ENCODE peak calls at places on chromosomes 11 and 22, in four cellular contexts. L is neuronal stem cell, V is H9, H is IMR-90. K is an unnamed sample.

GRCh38 chr11:62487698-62488551 is 58.7 kb downstream of the AHNAK start:
- DNase-seq in V (no peak), H (no peak), L (no peak), K (no peak)

GRCh38 chr11:121437018-121437685 is 15.0 kb upstream of the SORL1 start:
- DNase-seq in L (no peak), V (no peak), H (peak), K (no peak)

GRCh38 chr22:32531228-32531627 is 56.6 kb downstream of the FBXO7 start:
- DNase-seq in V (no peak), H (no peak), L (no peak), K (no peak)

GRCh38 chr22:22168190-22168940 is 76.2 kb upstream of the VPREB1 start:
- DNase-seq in L (no peak), H (peak), V (peak), K (no peak)

GRCh38 chr11:9516113-9516512 is 55.3 kb downstream of the ZNF143 start:
- DNase-seq in V (peak), L (no peak), H (no peak), K (no peak)

GRCh38 chr22:19943665-19944026 is 2.0 kb upstream of the TXNRD2 start:
- DNase-seq in V (peak), L (no peak), H (peak), K (no peak)

GRCh38 chr11:104094576-104094975 is 58.1 kb downstream of the DDI1 start:
- DNase-seq in V (no peak), L (no peak), H (peak), K (no peak)

GRCh38 chr22:43964314-43964857 is 9.1 kb downstream of the SAMM50 start:
- DNase-seq in H (no peak), V (no peak), L (no peak), K (no peak)

GRCh38 chr22:49356428-49356827 is 471.2 kb downstream of the BRD1 start:
- DNase-seq in H (no peak), V (no peak), L (no peak), K (no peak)

GRCh38 chr11:17148536-17148935 is 59.2 kb downstream of the PIK3C2A start:
- DNase-seq in L (no peak), H (peak), V (no peak), K (no peak)

GRCh38 chr11:84290647-84291046 is 1004.5 kb upstream of the CCDC90B start:
- DNase-seq in L (no peak), V (no peak), H (peak), K (no peak)

GRCh38 chr11:126163074-126163700 is 48.3 kb downstream of the RPUSD4 start:
- DNase-seq in H (peak), V (no peak), L (peak), K (peak)

GRCh38 chr11:17906436-17906835 is 106.4 kb downstream of the SERGEF start:
- DNase-seq in L (no peak), V (peak), H (no peak), K (no peak)

GRCh38 chr11:31500560-31500959 is 8.9 kb downstream of the IMMP1L start:
- DNase-seq in H (peak), L (no peak), V (no peak), K (no peak)

GRCh38 chr22:40326905-40327735 is 19.2 kb upstream of the ADSL start:
- DNase-seq in V (peak), H (peak), L (peak), K (no peak)

GRCh38 chr11:27203077-27203476 is 159.9 kb downstream of the CCDC34 start:
- DNase-seq in H (no peak), V (no peak), L (no peak), K (peak)

GRCh38 chr11:23859087-23859486 is 637.8 kb upstream of the LUZP2 start:
- DNase-seq in H (no peak), L (no peak), V (no peak), K (no peak)

GRCh38 chr11:61961570-61962212 is 5.7 kb downstream of the FTH1 start:
- DNase-seq in H (no peak), V (no peak), L (no peak), K (peak)

GRCh38 chr11:123251656-123252344 is 56.8 kb upstream of the CLMP start:
- DNase-seq in H (peak), V (no peak), L (no peak), K (peak)

GRCh38 chr22:34045311-34045710 is 125.0 kb upstream of the LARGE1 start:
- DNase-seq in V (no peak), H (no peak), L (no peak), K (no peak)

GRCh38 chr22:45444168-45444567 is 30.7 kb downstream of the RIBC2 start:
- DNase-seq in V (no peak), H (peak), L (no peak), K (peak)

GRCh38 chr11:120858740-120859139 is 165.2 kb upstream of the TBCEL start:
- DNase-seq in V (no peak), H (peak), L (no peak), K (peak)

GRCh38 chr11:76700177-76701100 is 29.9 kb upstream of the LRRC32 start:
- DNase-seq in H (peak), V (no peak), L (no peak), K (peak)

GRCh38 chr11:86152006-86152862 is 83.3 kb upstream of the PICALM start:
- DNase-seq in V (no peak), L (no peak), H (peak), K (peak)

GRCh38 chr11:34464591-34465036 is 25.9 kb downstream of the CAT start:
- DNase-seq in H (no peak), V (no peak), L (no peak), K (no peak)

GRCh38 chr11:128204898-128205297 is 382.5 kb downstream of the ETS1 start:
- DNase-seq in V (no peak), H (no peak), L (no peak), K (no peak)

GRCh38 chr11:122642971-122643370 is 12.6 kb upstream of the UBASH3B start:
- DNase-seq in V (no peak), H (peak), L (no peak), K (no peak)

GRCh38 chr11:40722179-40722795 is 737.2 kb downstream of the LRRC4C start:
- DNase-seq in H (peak), V (peak), L (peak), K (no peak)

GRCh38 chr11:70730411-70730810 is 332.1 kb downstream of the CTTN start:
- DNase-seq in V (no peak), H (no peak), L (no peak), K (no peak)

GRCh38 chr22:30605449-30606110 is 1.4 kb upstream of the TCN2 start:
- DNase-seq in H (peak), V (peak), L (no peak), K (no peak)

GRCh38 chr11:9927670-9928069 is 263.8 kb downstream of the SWAP70 start:
- DNase-seq in L (no peak), H (no peak), V (no peak), K (no peak)

GRCh38 chr11:64327338-64327737 is 9.4 kb downstream of the PRDX5 start:
- DNase-seq in V (no peak), H (no peak), L (no peak), K (no peak)

GRCh38 chr11:76382209-76382608 is 1.1 kb downstream of the GVQW3 start:
- DNase-seq in V (no peak), H (no peak), L (no peak), K (no peak)

GRCh38 chr11:72680624-72681158 is 6.5 kb upstream of the PDE2A start:
- DNase-seq in H (no peak), V (no peak), L (no peak), K (no peak)
- H2AFZ ChIP-seq in H (no peak), V (no peak), L (no peak), K (no peak)

GRCh38 chr11:93775289-93775688 is 8.8 kb upstream of the MED17 start:
- DNase-seq in V (peak), L (no peak), H (no peak), K (no peak)
- H3K4me2 ChIP-seq in V (no peak), L (no peak), H (no peak), K (no peak)

GRCh38 chr11:130315354-130315970 is 745 bp upstream of the ZBTB44 start:
- DNase-seq in V (peak), H (no peak), L (no peak), K (no peak)

GRCh38 chr11:130312046-130312445 is 2.7 kb downstream of the ZBTB44 start:
- DNase-seq in H (no peak), V (no peak), L (no peak), K (no peak)

GRCh38 chr11:130314749-130315285 is at the start of gene ZBTB44:
- DNase-seq in L (peak), V (peak), H (peak), K (peak)

GRCh38 chr11:130314184-130314748 is 451 bp downstream of the ZBTB44 start:
- DNase-seq in H (peak), L (no peak), V (peak), K (peak)

DNA sequence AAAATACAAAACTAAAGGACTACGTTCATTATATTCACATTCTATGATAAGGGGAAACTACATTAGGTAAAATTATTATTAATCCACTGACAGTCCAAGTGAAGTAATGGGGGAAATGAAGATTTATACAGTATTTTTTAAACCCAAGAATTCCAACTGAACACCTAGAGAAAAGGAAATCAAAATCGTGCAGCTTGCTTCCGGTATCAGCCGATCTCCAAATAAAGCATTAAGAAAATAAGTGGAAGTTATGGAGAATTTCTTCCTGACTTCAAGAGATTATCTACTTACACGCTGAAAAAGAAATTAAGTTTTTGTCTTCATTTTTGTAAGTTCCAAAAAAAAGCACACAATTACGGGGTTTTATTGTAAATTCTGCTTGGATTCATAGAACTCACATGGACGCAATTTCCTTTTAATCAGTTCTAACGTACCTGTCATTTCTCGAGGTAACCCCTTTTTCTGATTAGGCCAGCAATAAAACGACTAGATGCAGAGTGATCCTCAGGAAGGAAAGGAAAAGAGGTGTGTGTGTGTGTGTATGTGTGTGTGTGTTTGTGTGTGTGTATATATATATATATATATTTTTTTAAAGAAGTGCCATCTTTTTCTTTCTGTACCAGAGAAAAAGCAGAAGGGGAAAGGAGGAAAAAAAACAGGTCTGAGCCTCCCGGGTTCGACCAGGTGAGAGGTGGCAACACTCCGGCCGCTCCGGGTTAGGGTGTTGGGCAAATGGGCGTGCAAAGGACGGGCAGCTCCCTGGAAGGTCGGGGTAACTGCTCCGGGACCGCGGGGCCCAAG is 1.1 kb downstream of the ZBTB44 start:
- DNase-seq in L (no peak), V (no peak), H (peak), K (peak)
- H4K8ac ChIP-seq in L (no peak), V (no peak), H (no peak), K (peak)

GRCh38 chr11:28833169-28833568 is 725.0 kb downstream of the METTL15 start:
- DNase-seq in V (no peak), H (no peak), L (no peak), K (no peak)
- H2AFZ ChIP-seq in V (no peak), H (no peak), L (no peak), K (no peak)

DNA sequence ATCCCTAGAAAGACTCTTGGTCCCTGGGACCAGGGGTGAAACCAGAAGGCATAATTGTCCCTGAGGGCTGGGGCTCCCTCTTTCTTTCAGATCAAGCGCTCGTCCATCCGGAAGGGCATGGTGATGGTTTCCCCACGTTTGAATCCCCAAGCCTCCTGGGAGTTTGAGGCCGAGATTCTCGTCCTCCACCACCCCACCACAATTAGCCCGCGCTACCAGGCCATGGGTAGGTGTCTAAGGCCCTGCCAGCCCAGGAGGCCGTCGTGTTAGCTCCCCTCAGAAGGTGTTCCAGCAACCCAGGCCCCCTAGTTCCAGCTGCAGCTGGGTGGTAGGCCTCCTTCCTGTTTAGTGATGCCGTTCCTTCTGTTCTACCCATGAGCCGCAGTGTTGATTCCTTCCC is 21.4 kb downstream of the GTPBP1 start:
- DNase-seq in H (no peak), V (no peak), L (no peak), K (no peak)
- H3K4me2 ChIP-seq in H (no peak), V (no peak), L (no peak), K (no peak)

DNA sequence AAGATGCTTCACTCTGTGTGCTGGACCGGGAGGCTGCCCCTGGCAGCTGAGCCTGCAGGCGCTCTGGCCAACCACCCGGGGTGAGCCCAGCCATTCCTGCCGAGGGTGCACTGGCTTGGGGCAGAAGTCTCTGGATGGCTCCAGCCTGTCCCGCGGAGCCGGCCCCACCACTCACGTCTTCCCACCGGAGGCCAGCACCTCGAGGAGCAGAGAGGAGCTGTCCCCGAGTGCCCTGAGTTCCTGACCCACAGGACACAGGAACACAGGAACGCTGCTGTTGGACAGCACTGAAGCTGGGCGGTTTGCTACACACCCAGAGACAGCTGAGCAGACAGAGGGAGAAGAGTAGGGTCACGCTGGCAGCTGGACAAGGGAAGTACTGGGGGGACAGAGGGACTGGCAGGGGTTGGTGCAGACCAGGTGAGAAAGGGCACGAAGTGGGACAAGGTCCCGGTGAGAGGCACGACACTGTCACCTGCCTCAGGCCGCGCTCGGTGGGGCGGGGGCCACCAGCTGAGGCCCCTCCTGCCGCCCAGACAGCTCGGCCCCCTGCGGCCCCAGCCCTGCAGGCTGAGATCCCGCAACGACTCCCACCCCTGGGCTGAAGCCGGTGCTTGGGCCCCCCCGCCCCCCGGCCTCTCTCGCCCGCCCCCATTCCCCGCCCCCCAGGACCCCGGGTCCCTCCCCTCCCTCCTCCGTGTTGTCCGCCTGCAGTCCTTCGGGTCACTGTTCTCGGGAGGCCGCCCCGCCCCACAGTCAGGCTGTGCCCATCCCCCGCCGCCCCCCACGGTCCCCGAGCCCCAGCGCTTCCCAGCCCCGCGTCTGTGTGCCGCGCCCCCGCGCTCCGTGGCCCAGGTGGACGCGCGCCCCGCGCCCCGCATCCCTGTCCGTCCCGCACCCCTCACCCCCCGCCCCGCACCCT is 624 bp upstream of the B4GALNT4 start:
- DNase-seq in V (peak), L (peak), H (peak), K (peak)
- H4K8ac ChIP-seq in V (no peak), L (peak), H (no peak), K (no peak)

DNA sequence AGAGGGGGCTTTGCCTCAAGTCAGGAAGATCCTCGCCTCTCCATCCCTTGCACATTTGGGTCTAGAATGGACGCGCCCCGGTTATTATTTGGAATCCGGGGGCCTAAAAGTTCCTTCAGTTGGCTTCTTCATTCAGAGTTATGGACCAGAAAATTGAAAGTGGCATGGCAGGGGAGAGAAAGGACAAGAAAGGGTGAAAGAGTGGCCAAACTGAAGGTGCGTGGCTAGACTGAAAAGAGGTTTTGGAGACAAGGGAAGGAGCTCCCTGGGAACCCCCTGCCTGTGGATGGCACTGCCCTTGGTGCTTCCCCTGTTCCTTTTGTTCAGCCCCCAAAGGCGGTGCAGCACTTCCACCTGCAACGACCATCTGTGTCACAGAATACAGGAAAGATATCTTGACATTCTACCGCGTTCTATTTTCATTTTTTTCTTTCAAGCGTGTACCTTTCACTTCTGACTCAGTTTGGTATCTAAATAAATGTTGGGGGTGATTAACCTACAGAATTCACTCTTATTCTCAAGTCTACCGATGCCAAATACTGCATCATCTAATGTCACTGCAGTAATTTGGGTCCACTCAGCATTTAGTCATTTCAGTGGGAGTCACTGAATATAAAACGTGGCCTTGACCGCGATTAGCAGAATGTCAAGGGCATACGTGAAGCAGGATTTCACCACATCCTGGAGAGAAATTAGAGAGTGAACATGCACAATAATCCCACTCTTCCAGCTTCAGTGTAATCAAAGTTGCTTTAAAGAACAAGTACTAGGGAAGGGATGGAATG is 88.1 kb upstream of the ARHGAP32 start:
- DNase-seq in L (no peak), V (no peak), H (peak), K (no peak)
- H2AFZ ChIP-seq in L (peak), V (no peak), H (peak), K (peak)

K was measured in trophoblast cell.